ENCODE peak calls at places on chromosomes 6 and 20, in six cellular contexts. U is GM23248; D is effector memory CD4-positive, alpha-beta T cell; Q is Peyer's patch; P is ovary; J is psoas muscle. G is an unnamed sample. For H3K36me3 and H3K4me1, the result is how much of the 10 kb centered on the place peaks cover.

GRCh38 chr20:5220334-5221077 is 93.7 kb downstream of the CDS2 start:
- DNase-seq in U (no peak), D (no peak), Q (no peak), P (no peak), J (no peak), G (no peak)

GRCh38 chr20:31839782-31840487 is 5.5 kb downstream of the FOXS1 start:
- DNase-seq in U (peak), D (no peak), Q (no peak), P (no peak), J (no peak), G (no peak)

GRCh38 chr6:33620158-33620583 is 951 bp upstream of the ITPR3 start:
- DNase-seq in U (peak), D (peak), Q (peak), P (peak), J (peak), G (peak)

GRCh38 chr20:47521059-47521808 is 19.5 kb downstream of the NCOA3 start:
- DNase-seq in U (no peak), D (no peak), Q (no peak), P (no peak), J (no peak), G (no peak)

GRCh38 chr6:148328876-148329567 is 13.6 kb upstream of the SASH1 start:
- DNase-seq in U (no peak), D (no peak), Q (no peak), P (no peak), J (no peak), G (no peak)

GRCh38 chr6:53432318-53433161 is 83.8 kb upstream of the ELOVL5 start:
- DNase-seq in U (peak), D (no peak), Q (no peak), P (no peak), J (no peak), G (no peak)

GRCh38 chr20:16125810-16126209 is 447.4 kb downstream of the KIF16B start:
- DNase-seq in U (peak), D (no peak), Q (no peak), P (no peak), J (no peak), G (no peak)

GRCh38 chr6:32944265-32944664 is 3.4 kb upstream of the HLA-DMB start:
- DNase-seq in U (no peak), D (peak), Q (peak), P (no peak), J (no peak), G (no peak)

GRCh38 chr6:53189554-53189953 is 40.9 kb upstream of the GCM1 start:
- DNase-seq in U (peak), D (no peak), Q (no peak), P (no peak), J (no peak), G (no peak)

GRCh38 chr6:1615651-1616420 is 6.1 kb downstream of the FOXC1 start:
- DNase-seq in U (no peak), D (no peak), Q (no peak), P (no peak), J (peak), G (no peak)

GRCh38 chr6:135346747-135347146 is 150.8 kb downstream of the AHI1 start:
- DNase-seq in U (peak), D (no peak), Q (no peak), P (no peak), J (no peak), G (no peak)

GRCh38 chr6:22613695-22614094 is 44.3 kb downstream of the HDGFL1 start:
- DNase-seq in U (peak), D (no peak), Q (no peak), P (no peak), J (no peak), G (peak)

GRCh38 chr6:1701668-1702353 is 92.1 kb downstream of the FOXC1 start:
- DNase-seq in U (peak), D (no peak), Q (no peak), P (no peak), J (no peak), G (peak)

GRCh38 chr20:61989741-61990140 is 75.9 kb downstream of the TAF4 start:
- DNase-seq in U (no peak), D (no peak), Q (no peak), P (no peak), J (no peak), G (no peak)

GRCh38 chr20:61994546-61994945 is 71.1 kb downstream of the TAF4 start:
- DNase-seq in U (no peak), D (no peak), Q (no peak), P (no peak), J (no peak), G (no peak)

GRCh38 chr20:61991476-61991875 is 74.2 kb downstream of the TAF4 start:
- DNase-seq in U (peak), D (no peak), Q (no peak), P (no peak), J (no peak), G (no peak)

GRCh38 chr20:61990484-61990883 is 75.2 kb downstream of the TAF4 start:
- DNase-seq in U (no peak), D (no peak), Q (no peak), P (no peak), J (no peak), G (no peak)

DNA sequence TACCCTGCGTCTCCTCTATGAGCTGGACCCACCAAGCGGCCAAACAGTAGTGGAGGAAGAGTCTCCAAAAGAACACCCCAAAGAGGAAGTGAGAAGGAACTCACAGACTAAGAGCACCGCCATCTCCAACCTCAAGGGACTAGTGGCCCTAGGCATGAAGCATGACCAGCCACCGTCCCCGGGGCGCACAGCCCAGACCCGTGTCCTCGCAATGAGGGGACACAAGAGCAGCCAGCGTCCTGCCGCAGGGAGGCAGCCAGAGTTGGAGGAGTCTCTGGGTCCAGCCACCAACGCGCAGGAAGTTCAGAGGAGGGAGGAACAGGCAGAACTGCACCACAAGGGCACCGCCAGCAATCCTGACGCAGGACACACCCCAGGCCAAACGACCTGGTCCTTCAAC is 72.6 kb downstream of the TAF4 start:
- DNase-seq in U (no peak), D (no peak), Q (no peak), P (no peak), J (no peak), G (no peak)
- H3K36me3 ChIP-seq in U (under half), D (under half), Q (half or more), P (under half), J (half or more), G (under half)

GRCh38 chr6:4781426-4781825 is 5.2 kb downstream of the CDYL start:
- DNase-seq in U (no peak), D (no peak), Q (no peak), P (no peak), J (no peak), G (no peak)

GRCh38 chr6:4781967-4782537 is 5.8 kb downstream of the CDYL start:
- DNase-seq in U (no peak), D (no peak), Q (no peak), P (no peak), J (no peak), G (no peak)

GRCh38 chr6:4776967-4777925 is 1.0 kb downstream of the CDYL start:
- DNase-seq in U (peak), D (no peak), Q (peak), P (no peak), J (peak), G (no peak)

GRCh38 chr6:4778086-4778485 is 1.9 kb downstream of the CDYL start:
- DNase-seq in U (peak), D (no peak), Q (no peak), P (no peak), J (no peak), G (no peak)

DNA sequence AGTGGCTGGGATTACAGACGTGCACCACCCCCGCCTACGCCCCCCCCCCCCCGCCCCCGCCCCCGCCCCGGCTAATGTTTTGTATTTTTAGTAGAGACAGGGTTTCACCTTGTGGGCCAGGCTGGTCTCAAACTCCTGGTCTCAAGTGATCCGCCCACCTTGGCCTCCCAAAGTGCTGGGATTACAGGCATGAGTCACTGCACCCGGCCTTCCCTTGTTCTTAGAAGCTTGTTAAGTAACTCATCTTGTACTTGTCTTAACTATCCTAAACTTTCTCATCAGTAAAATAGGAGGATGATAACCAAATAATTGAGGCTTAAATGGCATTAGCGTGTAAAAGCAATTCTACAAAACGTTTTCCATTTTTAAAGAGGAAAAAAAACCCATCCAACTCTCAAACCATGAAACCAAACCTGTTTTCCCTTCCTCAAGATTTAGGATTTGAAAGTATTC is 4.2 kb downstream of the CDYL start:
- DNase-seq in U (peak), D (no peak), Q (peak), P (no peak), J (no peak), G (no peak)
- H3K4me1 ChIP-seq in U (under half), D (under half), Q (under half), P (under half), J (under half), G (under half)

DNA sequence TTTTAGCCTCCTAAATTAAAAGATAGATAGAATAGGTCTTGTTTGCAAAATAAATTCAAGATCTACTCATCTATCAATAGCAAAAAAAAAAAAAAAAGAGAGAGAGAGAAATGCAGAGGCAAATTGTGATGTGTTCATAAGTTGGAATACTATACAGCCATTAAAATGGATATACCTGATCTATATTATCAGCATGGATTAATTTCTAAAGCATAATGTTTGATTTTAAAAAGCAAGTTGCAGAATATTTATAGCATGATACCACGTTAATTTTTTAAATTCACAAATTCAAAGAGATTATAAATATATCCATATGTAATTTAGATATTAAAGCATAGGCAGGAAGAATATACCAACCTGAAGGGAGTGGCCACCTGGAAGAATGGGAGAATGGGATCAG is 114.9 kb upstream of the PTPRT start:
- DNase-seq in U (no peak), D (no peak), Q (no peak), P (no peak), J (no peak), G (no peak)
- H3K27ac ChIP-seq in U (no peak), D (no peak), Q (no peak), P (no peak), J (no peak), G (no peak)

GRCh38 chr20:61969806-61970205 is 95.9 kb downstream of the TAF4 start:
- DNase-seq in U (no peak), D (no peak), Q (no peak), P (no peak), J (no peak), G (no peak)

GRCh38 chr20:61972910-61973508 is 92.7 kb downstream of the TAF4 start:
- DNase-seq in U (no peak), D (no peak), Q (no peak), P (no peak), J (no peak), G (no peak)

GRCh38 chr20:61968036-61968810 is 97.5 kb downstream of the TAF4 start:
- DNase-seq in U (no peak), D (no peak), Q (peak), P (no peak), J (no peak), G (peak)

GRCh38 chr20:61968932-61969331 is 96.7 kb downstream of the TAF4 start:
- DNase-seq in U (no peak), D (no peak), Q (peak), P (no peak), J (no peak), G (no peak)

GRCh38 chr20:61970357-61970756 is 95.3 kb downstream of the TAF4 start:
- DNase-seq in U (no peak), D (no peak), Q (no peak), P (no peak), J (no peak), G (no peak)
- H3K36me3 ChIP-seq in U (under half), D (under half), Q (under half), P (under half), J (under half), G (under half)

DNA sequence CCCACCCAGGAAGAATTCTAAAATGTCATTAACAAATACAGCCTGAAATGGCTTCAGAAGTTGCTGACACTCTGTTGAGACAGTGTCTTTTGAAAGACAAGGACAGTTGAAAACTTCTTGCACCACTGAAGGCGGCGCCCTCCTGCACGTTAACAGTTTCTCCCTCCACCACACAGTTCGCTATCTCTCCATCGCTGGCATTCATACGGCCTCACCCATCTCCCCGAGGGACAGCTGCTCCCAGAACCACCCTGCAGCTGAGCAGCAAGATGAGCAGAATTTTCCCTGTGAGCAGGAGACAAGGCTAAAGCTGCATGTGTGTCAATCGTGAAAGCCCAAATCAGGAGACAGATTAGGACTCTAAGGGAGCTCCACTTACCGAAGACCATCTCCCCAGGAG is 113.3 kb downstream of the LY86 start:
- DNase-seq in U (peak), D (no peak), Q (peak), P (no peak), J (no peak), G (no peak)
- H3K4me1 ChIP-seq in U (under half), D (under half), Q (under half), P (under half), J (under half), G (under half)

DNA sequence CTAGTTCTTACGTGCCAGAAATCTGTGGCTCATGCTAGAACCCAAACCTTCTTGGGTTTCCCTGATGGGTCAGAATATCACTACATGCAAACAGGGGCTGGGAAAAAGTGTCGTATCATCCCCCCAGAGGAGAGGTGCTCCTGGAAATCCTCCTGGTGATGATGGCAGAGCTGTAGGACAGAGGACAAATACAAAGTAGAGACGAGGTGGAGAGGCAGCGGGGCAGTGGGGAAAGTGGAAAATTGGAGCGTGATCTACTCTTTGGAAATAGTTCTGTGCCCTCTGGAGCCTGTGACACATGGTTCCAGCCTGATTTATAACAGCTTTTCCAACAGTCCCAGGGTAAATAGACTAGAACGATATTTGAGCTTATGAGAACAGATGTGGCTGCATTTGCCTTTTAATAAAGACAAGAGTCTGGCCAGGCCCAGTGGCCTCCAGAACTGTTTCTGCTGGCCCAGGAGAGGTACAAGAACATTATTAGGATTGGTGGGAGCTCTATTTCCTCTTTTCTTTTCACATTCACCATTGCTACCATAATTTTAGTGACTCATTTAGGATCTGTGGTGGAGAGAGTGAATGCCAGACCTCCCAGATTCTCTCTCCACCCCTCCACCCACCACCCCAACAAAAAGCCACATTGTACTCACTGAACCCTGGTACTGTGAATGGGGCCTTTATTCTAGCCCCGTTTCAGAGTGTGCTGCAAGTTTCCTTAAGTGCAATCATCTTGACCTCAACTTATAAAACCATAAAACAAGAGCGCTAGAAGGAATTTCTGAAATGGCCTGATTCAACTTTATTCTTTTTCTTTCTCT is 78.3 kb downstream of the BTBD3 start:
- DNase-seq in U (no peak), D (no peak), Q (no peak), P (no peak), J (no peak), G (no peak)
- H3K27ac ChIP-seq in U (no peak), D (no peak), Q (no peak), P (no peak), J (no peak), G (no peak)

DNA sequence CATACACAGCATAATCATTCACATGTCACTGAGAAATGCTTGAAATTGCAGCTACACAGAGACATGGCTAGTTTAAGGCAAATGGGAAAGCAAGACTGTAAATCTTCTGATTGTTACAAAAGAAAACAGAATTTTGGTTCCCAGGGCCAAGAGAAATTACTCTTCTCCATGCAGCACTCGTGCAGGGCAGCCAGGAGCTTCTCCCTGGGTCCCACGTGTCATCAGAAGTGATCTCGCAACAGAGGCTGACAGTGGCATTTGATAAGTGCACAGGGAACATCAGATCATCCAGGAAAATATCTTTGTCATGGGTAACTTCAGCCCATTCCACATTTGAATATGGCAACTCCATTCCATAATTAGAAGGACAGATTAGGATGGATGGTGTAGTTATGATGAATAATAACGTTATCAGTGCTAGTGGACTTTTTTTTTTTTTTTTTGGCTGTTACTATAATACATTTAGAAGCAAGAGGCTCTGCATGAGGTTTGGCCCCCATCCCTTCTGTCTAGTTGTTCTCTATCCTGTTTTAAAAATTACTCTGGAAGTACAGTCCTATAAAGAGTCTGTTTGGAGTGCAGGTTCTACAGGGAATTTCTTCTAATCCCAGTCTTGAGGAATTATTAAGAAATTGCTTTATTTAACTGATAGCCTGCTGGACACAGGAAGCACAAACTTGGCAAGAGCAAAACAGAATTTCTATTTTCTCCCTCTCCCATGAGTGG is 571.1 kb upstream of the NOX3 start:
- DNase-seq in U (no peak), D (no peak), Q (no peak), P (no peak), J (peak), G (no peak)
- H3K36me3 ChIP-seq in U (under half), D (under half), Q (under half), P (under half), J (under half), G (under half)